ENCODE peak calls at places on chromosome 9, in seven cellular contexts. One of them, this sample, is unnamed.

GRCh38 chr9:78609471-78609870 is 312.5 kb downstream of the PSAT1 start:
- DNase-seq in HuH-7: no peak
- DNase-seq in T-helper 2 cell: no peak
- DNase-seq in EL: no peak
- DNase-seq in cerebellar nuclear complex: no peak
- DNase-seq in CD4-positive, CD25-positive, alpha-beta regulatory T cell: no peak
- DNase-seq in lower lobe of right lung: no peak
- DNase-seq in this sample: no peak

GRCh38 chr9:127574089-127574921 is 37.8 kb upstream of the STXBP1 start:
- DNase-seq in HuH-7: no peak
- DNase-seq in T-helper 2 cell: no peak
- DNase-seq in EL: peak; percentile 78
- DNase-seq in cerebellar nuclear complex: peak; percentile 23
- DNase-seq in CD4-positive, CD25-positive, alpha-beta regulatory T cell: no peak
- DNase-seq in lower lobe of right lung: peak; percentile 73
- DNase-seq in this sample: no peak

GRCh38 chr9:91560301-91560700 is 136.7 kb upstream of the NFIL3 start:
- DNase-seq in HuH-7: no peak
- DNase-seq in T-helper 2 cell: no peak
- DNase-seq in EL: peak; percentile 64
- DNase-seq in cerebellar nuclear complex: no peak
- DNase-seq in CD4-positive, CD25-positive, alpha-beta regulatory T cell: no peak
- DNase-seq in lower lobe of right lung: no peak
- DNase-seq in this sample: no peak

GRCh38 chr9:130935660-130936271 is 3.3 kb downstream of the FIBCD1 start:
- DNase-seq in HuH-7: no peak
- DNase-seq in T-helper 2 cell: no peak
- DNase-seq in EL: no peak
- DNase-seq in cerebellar nuclear complex: no peak
- DNase-seq in CD4-positive, CD25-positive, alpha-beta regulatory T cell: no peak
- DNase-seq in lower lobe of right lung: no peak
- DNase-seq in this sample: no peak

GRCh38 chr9:5718296-5719032 is 89.6 kb downstream of the RIC1 start:
- DNase-seq in HuH-7: no peak
- DNase-seq in T-helper 2 cell: no peak
- DNase-seq in EL: peak; percentile 59
- DNase-seq in cerebellar nuclear complex: no peak
- DNase-seq in CD4-positive, CD25-positive, alpha-beta regulatory T cell: no peak
- DNase-seq in lower lobe of right lung: no peak
- DNase-seq in this sample: no peak

GRCh38 chr9:133275105-133276000 is at the start of gene ABO:
- DNase-seq in HuH-7: no peak
- DNase-seq in T-helper 2 cell: no peak
- DNase-seq in EL: no peak
- DNase-seq in cerebellar nuclear complex: no peak
- DNase-seq in CD4-positive, CD25-positive, alpha-beta regulatory T cell: no peak
- DNase-seq in lower lobe of right lung: no peak
- DNase-seq in this sample: no peak

GRCh38 chr9:68777070-68777763 is 72.2 kb downstream of the PIP5K1B start:
- DNase-seq in HuH-7: no peak
- DNase-seq in T-helper 2 cell: no peak
- DNase-seq in EL: no peak
- DNase-seq in cerebellar nuclear complex: no peak
- DNase-seq in CD4-positive, CD25-positive, alpha-beta regulatory T cell: no peak
- DNase-seq in lower lobe of right lung: no peak
- DNase-seq in this sample: no peak

GRCh38 chr9:137879566-137880150 is 2.1 kb downstream of the CACNA1B start:
- DNase-seq in HuH-7: no peak
- DNase-seq in T-helper 2 cell: no peak
- DNase-seq in EL: no peak
- DNase-seq in cerebellar nuclear complex: no peak
- DNase-seq in CD4-positive, CD25-positive, alpha-beta regulatory T cell: no peak
- DNase-seq in lower lobe of right lung: peak; percentile 10
- DNase-seq in this sample: no peak

GRCh38 chr9:85224729-85225128 is 517.0 kb downstream of the AGTPBP1 start:
- DNase-seq in HuH-7: no peak
- DNase-seq in T-helper 2 cell: no peak
- DNase-seq in EL: peak; percentile 82
- DNase-seq in cerebellar nuclear complex: no peak
- DNase-seq in CD4-positive, CD25-positive, alpha-beta regulatory T cell: no peak
- DNase-seq in lower lobe of right lung: no peak
- DNase-seq in this sample: no peak

GRCh38 chr9:108225371-108225905 is 630.3 kb downstream of the ACTL7B start:
- DNase-seq in HuH-7: no peak
- DNase-seq in T-helper 2 cell: no peak
- DNase-seq in EL: no peak
- DNase-seq in cerebellar nuclear complex: no peak
- DNase-seq in CD4-positive, CD25-positive, alpha-beta regulatory T cell: no peak
- DNase-seq in lower lobe of right lung: no peak
- DNase-seq in this sample: no peak

GRCh38 chr9:81823672-81824554 is 104.3 kb upstream of the SPATA31D4 start:
- DNase-seq in HuH-7: no peak
- DNase-seq in T-helper 2 cell: no peak
- DNase-seq in EL: no peak
- DNase-seq in cerebellar nuclear complex: no peak
- DNase-seq in CD4-positive, CD25-positive, alpha-beta regulatory T cell: no peak
- DNase-seq in lower lobe of right lung: no peak
- DNase-seq in this sample: no peak

GRCh38 chr9:4430492-4431261 is 59.6 kb upstream of the SLC1A1 start:
- DNase-seq in HuH-7: no peak
- DNase-seq in T-helper 2 cell: no peak
- DNase-seq in EL: peak; percentile 9
- DNase-seq in cerebellar nuclear complex: no peak
- DNase-seq in CD4-positive, CD25-positive, alpha-beta regulatory T cell: no peak
- DNase-seq in lower lobe of right lung: no peak
- DNase-seq in this sample: no peak

GRCh38 chr9:129726322-129727160 is 26.3 kb downstream of the PTGES start:
- DNase-seq in HuH-7: peak; percentile 99
- DNase-seq in T-helper 2 cell: peak; percentile 20
- DNase-seq in EL: peak; percentile 83
- DNase-seq in cerebellar nuclear complex: no peak
- DNase-seq in CD4-positive, CD25-positive, alpha-beta regulatory T cell: peak; percentile 62
- DNase-seq in lower lobe of right lung: peak; percentile 63
- DNase-seq in this sample: peak; percentile 35

GRCh38 chr9:134475051-134475790 is 149.0 kb downstream of the RXRA start:
- DNase-seq in HuH-7: no peak
- DNase-seq in T-helper 2 cell: no peak
- DNase-seq in EL: peak; percentile 81
- DNase-seq in cerebellar nuclear complex: no peak
- DNase-seq in CD4-positive, CD25-positive, alpha-beta regulatory T cell: peak; percentile 44
- DNase-seq in lower lobe of right lung: peak; percentile 71
- DNase-seq in this sample: peak; percentile 39

GRCh38 chr9:69535296-69535832 is 136.8 kb downstream of the APBA1 start:
- DNase-seq in HuH-7: no peak
- DNase-seq in T-helper 2 cell: no peak
- DNase-seq in EL: no peak
- DNase-seq in cerebellar nuclear complex: no peak
- DNase-seq in CD4-positive, CD25-positive, alpha-beta regulatory T cell: no peak
- DNase-seq in lower lobe of right lung: no peak
- DNase-seq in this sample: no peak